ENCODE peak calls at places on chromosomes 12 and 14, in eight cellular contexts. F, L, Q, U, T, M, N and V are unnamed samples.

GRCh38 chr12:27013606-27014084 is 539 bp downstream of the TM7SF3 start:
- DNase-seq in F (peak), L (no peak), Q (no peak), U (no peak), T (no peak), M (no peak), N (peak), V (no peak)

GRCh38 chr14:44657688-44658388 is 150.8 kb upstream of the FSCB start:
- DNase-seq in F (peak), L (no peak), Q (peak), U (no peak), T (no peak), M (peak), N (peak), V (no peak)

GRCh38 chr12:123390415-123391093 is 6.6 kb downstream of the KMT5A start:
- DNase-seq in F (no peak), L (no peak), Q (no peak), U (no peak), T (no peak), M (no peak), N (no peak), V (peak)

GRCh38 chr12:5557906-5558305 is 126.0 kb downstream of the NTF3 start:
- DNase-seq in F (no peak), L (no peak), Q (no peak), U (no peak), T (no peak), M (no peak), N (no peak), V (no peak)

GRCh38 chr12:106138279-106138645 is 492 bp downstream of the NUAK1 start:
- DNase-seq in F (peak), L (no peak), Q (no peak), U (peak), T (no peak), M (no peak), N (no peak), V (no peak)

GRCh38 chr14:70887207-70888150 is 19.8 kb upstream of the PCNX1 start:
- DNase-seq in F (no peak), L (no peak), Q (no peak), U (no peak), T (no peak), M (no peak), N (no peak), V (no peak)

GRCh38 chr14:68663385-68664076 is 129.3 kb downstream of the ZFP36L1 start:
- DNase-seq in F (no peak), L (no peak), Q (no peak), U (peak), T (no peak), M (no peak), N (no peak), V (no peak)

GRCh38 chr12:75979181-75979580 is 52.4 kb downstream of the PHLDA1 start:
- DNase-seq in F (no peak), L (no peak), Q (no peak), U (peak), T (peak), M (no peak), N (no peak), V (no peak)

GRCh38 chr12:52041032-52041431 is 10.2 kb upstream of the NR4A1 start:
- DNase-seq in F (no peak), L (no peak), Q (no peak), U (no peak), T (no peak), M (no peak), N (no peak), V (no peak)

GRCh38 chr12:68868043-68868790 is 60.2 kb downstream of the MDM2 start:
- DNase-seq in F (peak), L (no peak), Q (no peak), U (no peak), T (no peak), M (no peak), N (no peak), V (no peak)

GRCh38 chr14:20167091-20167490 is 23.6 kb upstream of the OR11G2 start:
- DNase-seq in F (no peak), L (no peak), Q (no peak), U (no peak), T (no peak), M (no peak), N (no peak), V (no peak)

GRCh38 chr12:101297661-101298060 is 17.8 kb downstream of the UTP20 start:
- DNase-seq in F (no peak), L (no peak), Q (no peak), U (no peak), T (no peak), M (no peak), N (no peak), V (no peak)

GRCh38 chr12:54704187-54704586 is 56.0 kb upstream of the DCD start:
- DNase-seq in F (no peak), L (no peak), Q (no peak), U (no peak), T (no peak), M (no peak), N (no peak), V (peak)

GRCh38 chr14:35180179-35180578 is 57.8 kb downstream of the PRORP start:
- DNase-seq in F (no peak), L (no peak), Q (no peak), U (no peak), T (no peak), M (no peak), N (no peak), V (no peak)

GRCh38 chr12:128852885-128853284 is 393 bp upstream of the GLT1D1 start:
- DNase-seq in F (no peak), L (no peak), Q (no peak), U (no peak), T (no peak), M (no peak), N (no peak), V (no peak)

GRCh38 chr12:80412343-80412953 is 31.6 kb upstream of the PTPRQ start:
- DNase-seq in F (peak), L (no peak), Q (peak), U (no peak), T (peak), M (peak), N (no peak), V (peak)

GRCh38 chr12:15732341-15733061 is 56.7 kb downstream of the EPS8 start:
- DNase-seq in F (no peak), L (no peak), Q (no peak), U (no peak), T (no peak), M (no peak), N (no peak), V (no peak)

GRCh38 chr14:71716371-71716770 is 215.9 kb upstream of the RGS6 start:
- DNase-seq in F (no peak), L (no peak), Q (no peak), U (no peak), T (no peak), M (no peak), N (no peak), V (no peak)

GRCh38 chr12:91194500-91194899 is 11.9 kb upstream of the DCN start:
- DNase-seq in F (no peak), L (no peak), Q (no peak), U (no peak), T (no peak), M (no peak), N (no peak), V (no peak)

GRCh38 chr12:124422142-124422569 is 127.3 kb downstream of the RFLNA start:
- DNase-seq in F (peak), L (no peak), Q (no peak), U (no peak), T (no peak), M (no peak), N (no peak), V (no peak)

GRCh38 chr12:52156757-52157565 is 34.9 kb downstream of the KRT80 start:
- DNase-seq in F (peak), L (peak), Q (peak), U (peak), T (peak), M (peak), N (peak), V (peak)

GRCh38 chr12:57491393-57492280 is 3.8 kb downstream of the MARS1 start:
- DNase-seq in F (peak), L (no peak), Q (no peak), U (no peak), T (peak), M (no peak), N (no peak), V (no peak)

GRCh38 chr12:132397152-132397933 is 68.0 kb upstream of the GALNT9 start:
- DNase-seq in F (peak), L (peak), Q (peak), U (no peak), T (no peak), M (no peak), N (no peak), V (no peak)